ENCODE peak calls at places on chromosome 12, in five cellular contexts. One of them, this sample, is unnamed.

GRCh38 chr12:92059976-92060375 is 85.7 kb downstream of the BTG1 start:
- DNase-seq in H9: no peak
- DNase-seq in AG10803: peak
- DNase-seq in HFFc6: peak
- DNase-seq in astrocyte of the cerebellum: no peak
- DNase-seq in this sample: peak

GRCh38 chr12:44428825-44429224 is 447.3 kb downstream of the NELL2 start:
- DNase-seq in H9: peak
- DNase-seq in AG10803: no peak
- DNase-seq in HFFc6: no peak
- DNase-seq in astrocyte of the cerebellum: no peak
- DNase-seq in this sample: no peak

GRCh38 chr12:122862872-122863701 is 27.8 kb downstream of the HIP1R start:
- DNase-seq in H9: no peak
- DNase-seq in AG10803: no peak
- DNase-seq in HFFc6: no peak
- DNase-seq in astrocyte of the cerebellum: no peak
- DNase-seq in this sample: no peak

GRCh38 chr12:132776816-132777568 is 15.4 kb upstream of the ANKLE2 start:
- DNase-seq in H9: no peak
- DNase-seq in AG10803: no peak
- DNase-seq in HFFc6: no peak
- DNase-seq in astrocyte of the cerebellum: no peak
- DNase-seq in this sample: peak

GRCh38 chr12:87382959-87383591 is 646.1 kb downstream of the C12orf50 start:
- DNase-seq in H9: no peak
- DNase-seq in AG10803: no peak
- DNase-seq in HFFc6: no peak
- DNase-seq in astrocyte of the cerebellum: no peak
- DNase-seq in this sample: no peak

GRCh38 chr12:53713516-53713915 is 13.7 kb downstream of the CALCOCO1 start:
- DNase-seq in H9: no peak
- DNase-seq in AG10803: no peak
- DNase-seq in HFFc6: no peak
- DNase-seq in astrocyte of the cerebellum: no peak
- DNase-seq in this sample: no peak

GRCh38 chr12:107875772-107876171 is 101.3 kb downstream of the ASCL4 start:
- DNase-seq in H9: no peak
- DNase-seq in AG10803: no peak
- DNase-seq in HFFc6: no peak
- DNase-seq in astrocyte of the cerebellum: no peak
- DNase-seq in this sample: no peak

GRCh38 chr12:32051511-32052299 is 54.9 kb upstream of the BICD1 start:
- DNase-seq in H9: no peak
- DNase-seq in AG10803: peak
- DNase-seq in HFFc6: peak
- DNase-seq in astrocyte of the cerebellum: peak
- DNase-seq in this sample: peak

GRCh38 chr12:116065561-116065960 is 211.9 kb downstream of the MED13L start:
- DNase-seq in H9: no peak
- DNase-seq in AG10803: peak
- DNase-seq in HFFc6: peak
- DNase-seq in astrocyte of the cerebellum: no peak
- DNase-seq in this sample: peak

GRCh38 chr12:19572920-19573558 is 133.7 kb downstream of the AEBP2 start:
- DNase-seq in H9: peak
- DNase-seq in AG10803: peak
- DNase-seq in HFFc6: peak
- DNase-seq in astrocyte of the cerebellum: peak
- DNase-seq in this sample: peak

GRCh38 chr12:126663304-126664094 is 1598.3 kb downstream of the AACS start:
- DNase-seq in H9: peak
- DNase-seq in AG10803: no peak
- DNase-seq in HFFc6: peak
- DNase-seq in astrocyte of the cerebellum: no peak
- DNase-seq in this sample: peak

GRCh38 chr12:50517456-50518048 is 12.8 kb downstream of the DIP2B start:
- DNase-seq in H9: no peak
- DNase-seq in AG10803: peak
- DNase-seq in HFFc6: peak
- DNase-seq in astrocyte of the cerebellum: no peak
- DNase-seq in this sample: peak

GRCh38 chr12:10213168-10214130 is 772 bp downstream of the GABARAPL1 start:
- DNase-seq in H9: peak
- DNase-seq in AG10803: peak
- DNase-seq in HFFc6: peak
- DNase-seq in astrocyte of the cerebellum: peak
- DNase-seq in this sample: peak

GRCh38 chr12:7989827-7990491 is 42.6 kb upstream of the FOXJ2 start:
- DNase-seq in H9: no peak
- DNase-seq in AG10803: no peak
- DNase-seq in HFFc6: no peak
- DNase-seq in astrocyte of the cerebellum: no peak
- DNase-seq in this sample: no peak

GRCh38 chr12:54011665-54012532 is 3.1 kb downstream of the HOXC8 start:
- DNase-seq in H9: no peak
- DNase-seq in AG10803: no peak
- DNase-seq in HFFc6: no peak
- DNase-seq in astrocyte of the cerebellum: no peak
- DNase-seq in this sample: no peak

GRCh38 chr12:96190403-96191170 is 3.6 kb upstream of the ELK3 start:
- DNase-seq in H9: no peak
- DNase-seq in AG10803: peak
- DNase-seq in HFFc6: peak
- DNase-seq in astrocyte of the cerebellum: no peak
- DNase-seq in this sample: peak

GRCh38 chr12:15996254-15996653 is 85.1 kb downstream of the DERA start:
- DNase-seq in H9: peak
- DNase-seq in AG10803: peak
- DNase-seq in HFFc6: peak
- DNase-seq in astrocyte of the cerebellum: no peak
- DNase-seq in this sample: peak
- TF ChIP-seq CTCF in H9: peak
- TF ChIP-seq CTCF in AG10803: peak
- TF ChIP-seq CTCF in HFFc6: peak
- TF ChIP-seq CTCF in astrocyte of the cerebellum: no peak
- TF ChIP-seq CTCF in this sample: no peak

DNA sequence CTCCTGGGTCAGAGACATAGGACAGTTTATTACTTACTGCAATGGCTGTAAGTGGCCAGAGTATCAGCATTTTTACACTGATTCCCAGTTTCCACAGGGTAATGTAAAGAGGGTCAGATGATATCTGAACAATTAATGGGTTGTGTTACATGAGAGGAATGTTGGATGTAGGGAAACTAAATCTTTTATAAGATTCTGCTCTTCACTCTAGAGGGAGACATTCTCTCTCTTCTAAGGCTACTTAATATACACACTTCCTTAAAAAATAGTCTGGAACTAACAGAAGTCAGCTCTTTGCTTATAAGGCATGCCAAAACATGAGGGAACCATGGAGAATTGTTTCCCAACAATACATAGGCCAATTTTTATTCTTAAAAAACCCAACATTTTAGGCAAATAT is 389.8 kb downstream of the ETNK1 start:
- DNase-seq in H9: no peak
- DNase-seq in AG10803: no peak
- DNase-seq in HFFc6: no peak
- DNase-seq in astrocyte of the cerebellum: peak
- DNase-seq in this sample: peak
- TF ChIP-seq CTCF in H9: no peak
- TF ChIP-seq CTCF in AG10803: no peak
- TF ChIP-seq CTCF in HFFc6: no peak
- TF ChIP-seq CTCF in astrocyte of the cerebellum: peak
- TF ChIP-seq CTCF in this sample: peak

GRCh38 chr12:51969643-51970042 is 18.1 kb downstream of the ACVR1B start:
- DNase-seq in H9: no peak
- DNase-seq in AG10803: no peak
- DNase-seq in HFFc6: no peak
- DNase-seq in astrocyte of the cerebellum: no peak
- DNase-seq in this sample: no peak

GRCh38 chr12:51972849-51973273 is 21.4 kb downstream of the ACVR1B start:
- DNase-seq in H9: no peak
- DNase-seq in AG10803: peak
- DNase-seq in HFFc6: no peak
- DNase-seq in astrocyte of the cerebellum: no peak
- DNase-seq in this sample: peak

GRCh38 chr12:51971679-51972423 is 20.4 kb downstream of the ACVR1B start:
- DNase-seq in H9: no peak
- DNase-seq in AG10803: peak
- DNase-seq in HFFc6: no peak
- DNase-seq in astrocyte of the cerebellum: no peak
- DNase-seq in this sample: no peak

GRCh38 chr12:51972424-51972812 is 20.9 kb downstream of the ACVR1B start:
- DNase-seq in H9: no peak
- DNase-seq in AG10803: no peak
- DNase-seq in HFFc6: no peak
- DNase-seq in astrocyte of the cerebellum: no peak
- DNase-seq in this sample: no peak

DNA sequence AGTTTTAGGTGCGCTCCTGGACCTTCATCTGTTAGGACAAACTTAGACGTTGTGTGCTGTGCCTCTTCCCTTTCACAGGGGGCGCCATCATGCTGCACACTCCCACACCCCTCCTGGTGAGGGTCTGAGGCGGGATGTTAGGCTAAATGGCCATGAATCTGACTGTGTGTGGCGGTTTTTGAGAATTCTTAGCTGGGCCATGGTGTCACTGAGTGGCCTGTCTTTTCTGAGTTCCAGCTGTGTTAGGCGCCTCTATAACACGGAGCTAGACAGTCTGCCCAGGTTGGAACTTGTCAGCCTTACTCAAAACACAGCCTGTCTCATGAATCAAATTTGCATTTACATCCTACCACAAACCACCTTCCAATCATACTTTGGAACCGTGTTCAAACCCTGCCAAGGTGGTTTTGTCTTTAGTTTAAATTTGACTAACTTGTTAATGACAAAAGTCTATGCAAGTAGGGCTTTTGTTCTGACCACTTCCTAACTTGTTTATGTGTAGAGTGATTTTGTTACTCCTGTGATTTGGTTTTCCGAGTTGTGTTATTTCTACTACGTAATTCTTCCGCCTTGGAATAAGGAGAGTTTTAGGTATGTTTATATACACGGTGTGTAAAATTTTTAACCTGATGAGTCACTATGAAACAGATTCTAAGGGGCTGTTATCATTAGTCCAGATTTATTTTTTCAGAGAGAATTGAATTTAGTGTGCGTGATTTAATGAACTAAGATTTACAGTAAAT is 19.6 kb downstream of the ACVR1B start:
- DNase-seq in H9: peak
- DNase-seq in AG10803: no peak
- DNase-seq in HFFc6: peak
- DNase-seq in astrocyte of the cerebellum: peak
- DNase-seq in this sample: peak
- TF ChIP-seq CTCF in H9: peak
- TF ChIP-seq CTCF in AG10803: peak
- TF ChIP-seq CTCF in HFFc6: peak
- TF ChIP-seq CTCF in astrocyte of the cerebellum: peak
- TF ChIP-seq CTCF in this sample: peak

GRCh38 chr12:111691262-111691661 is 5.4 kb downstream of the ACAD10 start:
- DNase-seq in H9: no peak
- DNase-seq in AG10803: no peak
- DNase-seq in HFFc6: no peak
- DNase-seq in astrocyte of the cerebellum: no peak
- DNase-seq in this sample: no peak

GRCh38 chr12:111693818-111694217 is 8.0 kb downstream of the ACAD10 start:
- DNase-seq in H9: no peak
- DNase-seq in AG10803: no peak
- DNase-seq in HFFc6: no peak
- DNase-seq in astrocyte of the cerebellum: no peak
- DNase-seq in this sample: no peak

GRCh38 chr12:111687952-111688351 is 2.1 kb downstream of the ACAD10 start:
- DNase-seq in H9: no peak
- DNase-seq in AG10803: no peak
- DNase-seq in HFFc6: no peak
- DNase-seq in astrocyte of the cerebellum: no peak
- DNase-seq in this sample: no peak

GRCh38 chr12:111687255-111687654 is 1.4 kb downstream of the ACAD10 start:
- DNase-seq in H9: no peak
- DNase-seq in AG10803: no peak
- DNase-seq in HFFc6: peak
- DNase-seq in astrocyte of the cerebellum: no peak
- DNase-seq in this sample: no peak

GRCh38 chr12:111692575-111693210 is 6.8 kb downstream of the ACAD10 start:
- DNase-seq in H9: peak
- DNase-seq in AG10803: no peak
- DNase-seq in HFFc6: peak
- DNase-seq in astrocyte of the cerebellum: no peak
- DNase-seq in this sample: peak
- TF ChIP-seq CTCF in H9: peak
- TF ChIP-seq CTCF in AG10803: peak
- TF ChIP-seq CTCF in HFFc6: peak
- TF ChIP-seq CTCF in astrocyte of the cerebellum: peak
- TF ChIP-seq CTCF in this sample: peak

GRCh38 chr12:75437564-75437963 is 43.0 kb upstream of the GLIPR1 start:
- DNase-seq in H9: no peak
- DNase-seq in AG10803: peak
- DNase-seq in HFFc6: peak
- DNase-seq in astrocyte of the cerebellum: peak
- DNase-seq in this sample: peak
- TF ChIP-seq CTCF in H9: peak
- TF ChIP-seq CTCF in AG10803: peak
- TF ChIP-seq CTCF in HFFc6: peak
- TF ChIP-seq CTCF in astrocyte of the cerebellum: peak
- TF ChIP-seq CTCF in this sample: peak